ENCODE peak calls at places on chromosomes 6 and 20, in five cellular contexts. S is cardiac fibroblast, M is T-helper 9 cell, Q is hippocampal formation, P is epithelial cell of esophagus. C is an unnamed sample.

GRCh38 chr6:135258970-135259369 is 77.9 kb downstream of the MYB start:
- DNase-seq in S (no peak), M (no peak), Q (no peak), P (peak; percentile 74), C (no peak)

GRCh38 chr6:111900731-111901130 is 27.5 kb upstream of the FYN start:
- DNase-seq in S (no peak), M (no peak), Q (no peak), P (no peak), C (no peak)

GRCh38 chr20:13173201-13173600 is 47.9 kb upstream of the ISM1 start:
- DNase-seq in S (no peak), M (no peak), Q (no peak), P (peak; percentile 78), C (no peak)

GRCh38 chr6:27031302-27031701 is 216.2 kb upstream of the PRSS16 start:
- DNase-seq in S (peak; percentile 39), M (no peak), Q (no peak), P (peak; percentile 81), C (peak; percentile 50)

GRCh38 chr20:58524814-58525213 is 9.6 kb upstream of the APCDD1L start:
- DNase-seq in S (peak; percentile 94), M (no peak), Q (no peak), P (peak; percentile 61), C (peak; percentile 14)

GRCh38 chr6:128899651-128900050 is 16.7 kb downstream of the LAMA2 start:
- DNase-seq in S (peak; percentile 31), M (no peak), Q (no peak), P (no peak), C (no peak)

GRCh38 chr6:117514655-117515054 is 32.2 kb downstream of the DCBLD1 start:
- DNase-seq in S (no peak), M (no peak), Q (no peak), P (no peak), C (no peak)

GRCh38 chr20:59634435-59635005 is 30.2 kb downstream of the PHACTR3 start:
- DNase-seq in S (no peak), M (no peak), Q (no peak), P (no peak), C (no peak)

GRCh38 chr20:35947489-35947888 is 6.8 kb downstream of the SCAND1 start:
- DNase-seq in S (peak; percentile 27), M (no peak), Q (no peak), P (peak; percentile 35), C (peak; percentile 38)

GRCh38 chr6:157066781-157067491 is 256.4 kb downstream of the TMEM242 start:
- DNase-seq in S (no peak), M (no peak), Q (no peak), P (no peak), C (no peak)

GRCh38 chr6:44256291-44257006 is 879 bp downstream of the SLC35B2 start:
- DNase-seq in S (no peak), M (no peak), Q (no peak), P (no peak), C (no peak)

GRCh38 chr6:134729590-134729989 is 220.3 kb downstream of the ALDH8A1 start:
- DNase-seq in S (no peak), M (no peak), Q (no peak), P (no peak), C (no peak)

GRCh38 chr6:163652328-163652727 is 237.8 kb downstream of the QKI start:
- DNase-seq in S (no peak), M (no peak), Q (no peak), P (no peak), C (no peak)

GRCh38 chr6:16713597-16713996 is 47.7 kb downstream of the ATXN1 start:
- DNase-seq in S (no peak), M (no peak), Q (no peak), P (no peak), C (peak; percentile 57)

GRCh38 chr6:120844084-120844483 is 490.2 kb downstream of the TBC1D32 start:
- DNase-seq in S (no peak), M (no peak), Q (no peak), P (no peak), C (no peak)

GRCh38 chr6:160919713-160920112 is 71.9 kb upstream of the MAP3K4 start:
- DNase-seq in S (peak; percentile 93), M (no peak), Q (no peak), P (peak; percentile 94), C (peak; percentile 97)

GRCh38 chr20:34639755-34640222 is 37.1 kb downstream of the PIGU start:
- DNase-seq in S (no peak), M (no peak), Q (no peak), P (no peak), C (no peak)

GRCh38 chr20:57071283-57071701 is 195.1 kb downstream of the BMP7 start:
- DNase-seq in S (no peak), M (no peak), Q (no peak), P (peak; percentile 8), C (no peak)

GRCh38 chr20:1838479-1839279 is 56.5 kb upstream of the SIRPA start:
- DNase-seq in S (no peak), M (no peak), Q (no peak), P (no peak), C (no peak)

GRCh38 chr6:31541059-31541657 is 645 bp downstream of the DDX39B start:
- DNase-seq in S (peak; percentile 76), M (peak; percentile 68), Q (no peak), P (peak; percentile 70), C (peak; percentile 78)

GRCh38 chr20:49225896-49226295 is 6.7 kb downstream of the DDX27 start:
- DNase-seq in S (no peak), M (no peak), Q (no peak), P (no peak), C (no peak)

GRCh38 chr6:28953039-28953872 is 29.5 kb upstream of the TRIM27 start:
- DNase-seq in S (peak; percentile 85), M (peak; percentile 36), Q (no peak), P (peak; percentile 67), C (peak; percentile 63)

GRCh38 chr20:25439328-25439727 is 31.9 kb downstream of the GINS1 start:
- DNase-seq in S (no peak), M (no peak), Q (no peak), P (no peak), C (no peak)

GRCh38 chr20:24382775-24383174 is 86.7 kb upstream of the SYNDIG1 start:
- DNase-seq in S (no peak), M (no peak), Q (no peak), P (no peak), C (no peak)

GRCh38 chr6:151475653-151476523 is 17.9 kb upstream of the CCDC170 start:
- DNase-seq in S (peak; percentile 75), M (peak; percentile 44), Q (peak; percentile 23), P (peak; percentile 48), C (peak; percentile 69)

GRCh38 chr6:161228911-161229591 is 44.8 kb downstream of the AGPAT4 start:
- DNase-seq in S (peak; percentile 90), M (no peak), Q (peak; percentile 81), P (peak; percentile 86), C (peak; percentile 49)

GRCh38 chr6:151136141-151136755 is 103.5 kb upstream of the AKAP12 start:
- DNase-seq in S (no peak), M (no peak), Q (no peak), P (no peak), C (no peak)

GRCh38 chr6:116073765-116074450 is 13.2 kb upstream of the FRK start:
- DNase-seq in S (peak; percentile 65), M (no peak), Q (no peak), P (peak; percentile 88), C (peak; percentile 76)

GRCh38 chr20:36779656-36780025 is 6.1 kb upstream of the DSN1 start:
- DNase-seq in S (no peak), M (no peak), Q (no peak), P (no peak), C (no peak)

GRCh38 chr20:21702553-21703467 is 2.7 kb upstream of the PAX1 start:
- DNase-seq in S (peak; percentile 43), M (no peak), Q (no peak), P (no peak), C (no peak)

GRCh38 chr6:36608788-36609563 is 14.8 kb downstream of the SRSF3 start:
- DNase-seq in S (no peak), M (no peak), Q (no peak), P (no peak), C (no peak)

GRCh38 chr6:26578279-26578678 is 18.5 kb upstream of the ABT1 start:
- DNase-seq in S (no peak), M (no peak), Q (no peak), P (no peak), C (no peak)

GRCh38 chr6:134480593-134480992 is 162.7 kb upstream of the SGK1 start:
- DNase-seq in S (peak; percentile 58), M (no peak), Q (no peak), P (peak; percentile 50), C (peak; percentile 67)

GRCh38 chr6:107666084-107666981 is 157.8 kb downstream of the SCML4 start:
- DNase-seq in S (no peak), M (no peak), Q (no peak), P (no peak), C (no peak)

GRCh38 chr6:95519228-95520037 is 57.9 kb upstream of the MANEA start:
- DNase-seq in S (no peak), M (no peak), Q (no peak), P (no peak), C (no peak)

GRCh38 chr20:4283011-4283410 is 267.7 kb upstream of the RNF24 start:
- DNase-seq in S (no peak), M (no peak), Q (no peak), P (no peak), C (no peak)

GRCh38 chr20:57880155-57880648 is 170.4 kb upstream of the PMEPA1 start:
- DNase-seq in S (no peak), M (no peak), Q (no peak), P (no peak), C (no peak)

GRCh38 chr20:5691918-5692618 is 58.1 kb upstream of the SHLD1 start:
- DNase-seq in S (no peak), M (no peak), Q (no peak), P (no peak), C (no peak)

GRCh38 chr6:17207281-17207680 is 73.9 kb upstream of the RBM24 start:
- DNase-seq in S (no peak), M (no peak), Q (no peak), P (no peak), C (no peak)

GRCh38 chr20:34928411-34928810 is 27.2 kb downstream of the GSS start:
- DNase-seq in S (no peak), M (no peak), Q (no peak), P (no peak), C (no peak)